ENCODE peak calls at places on chromosomes 12 and 14, in four cellular contexts. F, Z, D and B are unnamed samples.

GRCh38 chr14:105364100-105364708 is 34.1 kb upstream of the TEX22 start:
- DNase-seq in F (no peak), Z (peak), D (peak), B (no peak)

GRCh38 chr12:88952543-88952942 is 372.3 kb upstream of the KITLG start:
- DNase-seq in F (peak), Z (no peak), D (no peak), B (no peak)

GRCh38 chr12:111437816-111438454 is 32.2 kb downstream of the SH2B3 start:
- DNase-seq in F (no peak), Z (peak), D (no peak), B (no peak)

GRCh38 chr14:23182372-23183014 is 967 bp downstream of the SLC7A8 start:
- DNase-seq in F (peak), Z (no peak), D (peak), B (peak)

GRCh38 chr14:104715416-104715815 is 8.6 kb upstream of the ADSS1 start:
- DNase-seq in F (no peak), Z (no peak), D (no peak), B (no peak)

GRCh38 chr14:69715725-69716482 is 51.0 kb upstream of the SRSF5 start:
- DNase-seq in F (peak), Z (peak), D (peak), B (no peak)

GRCh38 chr14:68655021-68655811 is 137.7 kb downstream of the ZFP36L1 start:
- DNase-seq in F (no peak), Z (no peak), D (no peak), B (no peak)

GRCh38 chr12:50614167-50614762 is 109.5 kb downstream of the DIP2B start:
- DNase-seq in F (no peak), Z (no peak), D (no peak), B (no peak)

GRCh38 chr12:130752692-130753230 is 36.7 kb upstream of the RIMBP2 start:
- DNase-seq in F (no peak), Z (no peak), D (no peak), B (peak)

GRCh38 chr12:9071976-9072375 is 43.7 kb downstream of the A2M start:
- DNase-seq in F (no peak), Z (no peak), D (no peak), B (no peak)

GRCh38 chr12:120209851-120210250 is 8.9 kb upstream of the RPLP0 start:
- DNase-seq in F (no peak), Z (no peak), D (no peak), B (no peak)

GRCh38 chr12:114405449-114406271 is at the start of gene TBX5:
- DNase-seq in F (peak), Z (no peak), D (peak), B (peak)

GRCh38 chr12:123928274-123928865 is 44.3 kb downstream of the CCDC92 start:
- DNase-seq in F (peak), Z (no peak), D (no peak), B (no peak)

GRCh38 chr12:25979563-25979962 is 21.1 kb downstream of the RASSF8 start:
- DNase-seq in F (no peak), Z (no peak), D (no peak), B (no peak)

GRCh38 chr14:99774204-99774497 is 19.1 kb upstream of the EML1 start:
- DNase-seq in F (no peak), Z (no peak), D (peak), B (no peak)